ENCODE peak calls at places on chromosomes 12 and 14, in seven cellular contexts. M is memory B cell, P is pancreas, C is Daoy, Q is ureter, K is transverse colon, D is uterus. L is an unnamed sample.

GRCh38 chr14:103007555-103007954 is 49.8 kb downstream of the CDC42BPB start:
- DNase-seq in K (no peak), P (no peak), M (no peak), Q (no peak), D (peak), C (no peak), L (no peak)

GRCh38 chr12:105222726-105223357 is 13.1 kb downstream of the APPL2 start:
- DNase-seq in Q (no peak), D (no peak), C (no peak), K (no peak), M (no peak), P (no peak), L (no peak)

GRCh38 chr12:80814453-80814852 is 97.7 kb downstream of the MYF5 start:
- DNase-seq in D (no peak), K (no peak), C (no peak), Q (no peak), M (no peak), P (no peak), L (no peak)

GRCh38 chr12:57734586-57734985 is 4.0 kb downstream of the AGAP2 start:
- DNase-seq in Q (no peak), M (no peak), D (no peak), K (no peak), P (no peak), C (no peak), L (no peak)

GRCh38 chr14:76781648-76782051 is 20.4 kb downstream of the VASH1 start:
- DNase-seq in D (no peak), M (no peak), K (no peak), Q (no peak), P (no peak), C (no peak), L (no peak)

GRCh38 chr12:24705741-24706358 is 243.1 kb downstream of the BCAT1 start:
- DNase-seq in K (peak), M (no peak), D (no peak), Q (no peak), C (no peak), P (no peak), L (no peak)

GRCh38 chr14:100314724-100315123 is 8.4 kb upstream of the SLC25A47 start:
- DNase-seq in D (no peak), P (no peak), Q (no peak), M (no peak), C (no peak), K (peak), L (no peak)

GRCh38 chr12:46983393-46983793 is 96.0 kb upstream of the PCED1B start:
- DNase-seq in P (no peak), Q (no peak), K (no peak), M (no peak), C (no peak), D (no peak), L (peak)

GRCh38 chr12:106173442-106173841 is 34.7 kb upstream of the NUAK1 start:
- DNase-seq in M (no peak), C (no peak), Q (no peak), P (no peak), D (no peak), K (no peak), L (no peak)

GRCh38 chr14:88554458-88555286 is at the start of gene PTPN21:
- DNase-seq in C (peak), K (peak), Q (peak), P (peak), M (peak), D (peak), L (peak)

GRCh38 chr12:104680070-104680469 is 223.3 kb downstream of the CHST11 start:
- DNase-seq in P (no peak), Q (no peak), M (no peak), D (no peak), K (no peak), C (no peak), L (no peak)

GRCh38 chr12:37546901-37547475 is 769.6 kb upstream of the ALG10B start:
- DNase-seq in C (no peak), K (no peak), P (no peak), Q (no peak), M (no peak), D (no peak), L (no peak)

GRCh38 chr14:23542261-23542660 is 9.3 kb downstream of the ZFHX2 start:
- DNase-seq in M (no peak), P (no peak), C (no peak), Q (no peak), K (no peak), D (no peak), L (no peak)

GRCh38 chr14:21317433-21317832 is 37.5 kb downstream of the RPGRIP1 start:
- DNase-seq in Q (no peak), D (no peak), C (no peak), K (no peak), P (no peak), M (no peak), L (no peak)

GRCh38 chr12:66662179-66662578 is 16.7 kb downstream of the GRIP1 start:
- DNase-seq in C (no peak), Q (no peak), P (no peak), D (no peak), M (no peak), K (no peak), L (no peak)

GRCh38 chr14:38291681-38292459 is 36.0 kb upstream of the CLEC14A start:
- DNase-seq in D (no peak), C (no peak), Q (no peak), M (no peak), K (no peak), P (no peak), L (no peak)

GRCh38 chr14:89699076-89699475 is 255.5 kb downstream of the EFCAB11 start:
- DNase-seq in K (no peak), P (no peak), D (no peak), Q (no peak), M (no peak), C (no peak), L (no peak)

GRCh38 chr12:11171953-11172675 is 1.1 kb downstream of the SMIM10L1 start:
- DNase-seq in M (no peak), D (no peak), C (no peak), P (no peak), Q (no peak), K (no peak), L (no peak)

GRCh38 chr14:65421201-65421981 is 8.9 kb downstream of the FUT8 start:
- DNase-seq in D (no peak), C (peak), Q (no peak), P (no peak), K (no peak), M (no peak), L (no peak)

GRCh38 chr14:66315098-66315497 is 171.1 kb upstream of the CCDC196 start:
- DNase-seq in P (no peak), Q (no peak), M (no peak), K (no peak), D (no peak), C (no peak), L (no peak)

GRCh38 chr14:74476107-74476506 is 17.0 kb downstream of the NPC2 start:
- DNase-seq in M (no peak), P (no peak), K (no peak), D (no peak), Q (no peak), C (no peak), L (no peak)

GRCh38 chr12:11108862-11109261 is 16.7 kb upstream of the TAS2R43 start:
- DNase-seq in D (no peak), M (no peak), P (no peak), Q (no peak), C (no peak), K (no peak), L (no peak)

GRCh38 chr12:95859344-95859816 is 628 bp downstream of the SNRPF start:
- DNase-seq in K (no peak), M (no peak), Q (no peak), P (no peak), C (peak), D (no peak), L (no peak)

GRCh38 chr12:61854902-61855301 is 405.3 kb upstream of the USP15 start:
- DNase-seq in C (no peak), Q (no peak), P (no peak), K (no peak), D (no peak), M (no peak), L (no peak)

GRCh38 chr12:81668475-81668874 is 90.7 kb downstream of the PPFIA2 start:
- DNase-seq in K (no peak), Q (no peak), M (no peak), D (no peak), P (no peak), C (peak), L (no peak)

GRCh38 chr12:92557422-92557724 is 145.4 kb upstream of the PLEKHG7 start:
- DNase-seq in K (no peak), M (no peak), D (no peak), C (no peak), Q (no peak), P (no peak), L (no peak)

GRCh38 chr14:94164685-94165431 is 9.3 kb upstream of the PPP4R4 start:
- DNase-seq in M (no peak), P (no peak), Q (no peak), C (no peak), D (no peak), K (no peak), L (peak)

GRCh38 chr12:10178766-10179165 is at the start of gene TMEM52B:
- DNase-seq in M (no peak), K (no peak), P (no peak), Q (no peak), D (no peak), C (no peak), L (no peak)

GRCh38 chr12:14326699-14327098 is 38.8 kb upstream of the ATF7IP start:
- DNase-seq in M (no peak), Q (no peak), C (no peak), D (no peak), P (no peak), K (no peak), L (no peak)

GRCh38 chr12:62400135-62400534 is 66.5 kb upstream of the MON2 start:
- DNase-seq in Q (no peak), D (no peak), K (no peak), P (no peak), M (no peak), C (no peak), L (no peak)

GRCh38 chr12:97386133-97386581 is 76.4 kb upstream of the RMST start:
- DNase-seq in Q (no peak), M (no peak), P (no peak), C (peak), K (no peak), D (no peak), L (no peak)

GRCh38 chr12:96170328-96170727 is 23.8 kb upstream of the ELK3 start:
- DNase-seq in P (no peak), M (no peak), D (no peak), K (no peak), C (no peak), Q (no peak), L (no peak)

GRCh38 chr14:96781371-96781770 is 15.8 kb upstream of the VRK1 start:
- DNase-seq in P (no peak), D (no peak), M (no peak), Q (no peak), C (no peak), K (no peak), L (no peak)

GRCh38 chr14:47917344-47917954 is 242.0 kb upstream of the MDGA2 start:
- DNase-seq in D (no peak), P (peak), M (no peak), K (no peak), C (peak), Q (no peak), L (peak)

GRCh38 chr12:93322784-93323183 is 54.9 kb upstream of the NUDT4 start:
- DNase-seq in D (no peak), C (peak), P (no peak), K (peak), M (no peak), Q (no peak), L (no peak)